ENCODE peak calls at places on chromosome 20, in eight cellular contexts. U is fibroblast of mammary gland, B is GM12865, W is astrocyte, I is fibroblast of lung, T is colonic mucosa, D is adipocyte, Y is A549. A is an unnamed sample.

GRCh38 chr20:10978713-10979112 is 304.9 kb upstream of the JAG1 start:
- DNase-seq in U (no peak), B (no peak), W (no peak), I (no peak), T (no peak), D (no peak), Y (no peak), A (no peak)

GRCh38 chr20:36246410-36246809 is 10.1 kb downstream of the AAR2 start:
- DNase-seq in U (no peak), B (no peak), W (no peak), I (no peak), T (no peak), D (no peak), Y (no peak), A (no peak)

GRCh38 chr20:33373735-33374605 is 27.3 kb downstream of the CDK5RAP1 start:
- DNase-seq in U (peak), B (no peak), W (peak), I (peak), T (no peak), D (peak), Y (peak), A (no peak)

GRCh38 chr20:25356294-25356933 is 34.2 kb downstream of the ABHD12 start:
- DNase-seq in U (no peak), B (no peak), W (no peak), I (no peak), T (no peak), D (no peak), Y (no peak), A (no peak)

GRCh38 chr20:24773751-24774201 is 175.3 kb upstream of the CST7 start:
- DNase-seq in U (peak), B (peak), W (peak), I (peak), T (no peak), D (peak), Y (peak), A (peak)

GRCh38 chr20:62485062-62485700 is 9.4 kb upstream of the GATA5 start:
- DNase-seq in U (no peak), B (no peak), W (peak), I (peak), T (no peak), D (peak), Y (no peak), A (peak)

GRCh38 chr20:12180107-12180661 is 262.5 kb downstream of the BTBD3 start:
- DNase-seq in U (no peak), B (no peak), W (no peak), I (peak), T (no peak), D (no peak), Y (no peak), A (no peak)

GRCh38 chr20:14343658-14344057 is 6.2 kb upstream of the FLRT3 start:
- DNase-seq in U (no peak), B (peak), W (no peak), I (no peak), T (no peak), D (no peak), Y (no peak), A (no peak)

GRCh38 chr20:44450279-44450937 is 25.3 kb upstream of the TTPAL start:
- DNase-seq in U (no peak), B (no peak), W (no peak), I (peak), T (no peak), D (no peak), Y (no peak), A (no peak)

GRCh38 chr20:64185276-64185900 is 21.1 kb downstream of the MYT1 start:
- DNase-seq in U (no peak), B (no peak), W (no peak), I (no peak), T (no peak), D (no peak), Y (no peak), A (no peak)

GRCh38 chr20:41412324-41412723 is 45.7 kb upstream of the EMILIN3 start:
- DNase-seq in U (no peak), B (no peak), W (no peak), I (no peak), T (no peak), D (no peak), Y (no peak), A (no peak)

GRCh38 chr20:16462711-16463110 is 110.5 kb downstream of the KIF16B start:
- DNase-seq in U (no peak), B (no peak), W (no peak), I (no peak), T (no peak), D (no peak), Y (no peak), A (no peak)

GRCh38 chr20:10368702-10369041 is 65.3 kb downstream of the MKKS start:
- DNase-seq in U (no peak), B (no peak), W (no peak), I (no peak), T (no peak), D (no peak), Y (no peak), A (no peak)

GRCh38 chr20:50481741-50482140 is 28.4 kb upstream of the PTPN1 start:
- DNase-seq in U (no peak), B (no peak), W (no peak), I (no peak), T (no peak), D (no peak), Y (no peak), A (no peak)

GRCh38 chr20:50475879-50476292 is 34.3 kb upstream of the PTPN1 start:
- DNase-seq in U (peak), B (no peak), W (peak), I (peak), T (peak), D (no peak), Y (peak), A (peak)

GRCh38 chr20:50472693-50473610 is 37.2 kb upstream of the PTPN1 start:
- DNase-seq in U (no peak), B (no peak), W (no peak), I (no peak), T (no peak), D (no peak), Y (no peak), A (no peak)

GRCh38 chr20:50478162-50479036 is 31.8 kb upstream of the PTPN1 start:
- DNase-seq in U (peak), B (peak), W (peak), I (peak), T (peak), D (peak), Y (peak), A (peak)

DNA sequence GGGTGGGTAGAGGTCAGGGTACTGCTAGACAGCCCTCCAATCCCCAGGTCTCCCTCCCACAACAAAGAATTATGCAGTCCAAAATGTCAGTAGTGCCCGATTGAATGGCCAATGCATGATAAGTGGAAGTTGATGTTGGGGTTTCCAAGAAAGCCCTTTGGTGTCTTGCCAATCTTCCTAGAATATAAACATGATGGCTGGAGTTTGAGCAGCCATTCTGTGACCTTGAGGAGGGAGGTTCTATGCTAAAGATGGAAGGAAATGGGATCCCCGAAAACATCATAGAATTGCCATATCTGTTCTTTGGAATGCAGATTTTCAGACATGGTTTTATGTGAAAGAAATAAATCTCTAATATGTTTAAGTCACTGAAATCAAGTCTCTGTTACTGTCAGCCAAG is 32.9 kb upstream of the PTPN1 start:
- DNase-seq in U (no peak), B (no peak), W (no peak), I (no peak), T (no peak), D (no peak), Y (no peak), A (no peak)
- H3K4me3 ChIP-seq in U (no peak), B (no peak), W (no peak), I (no peak), T (no peak), D (no peak), Y (no peak), A (no peak)

GRCh38 chr20:34558320-34559202 is at the start of gene MAP1LC3A:
- DNase-seq in U (peak), B (peak), W (peak), I (peak), T (peak), D (peak), Y (peak), A (peak)
- H3K4me3 ChIP-seq in U (peak), B (peak), W (peak), I (peak), T (peak), D (peak), Y (peak), A (peak)

GRCh38 chr20:45813489-45813888 is 1.0 kb downstream of the UBE2C start:
- DNase-seq in U (no peak), B (no peak), W (no peak), I (no peak), T (no peak), D (no peak), Y (no peak), A (no peak)

GRCh38 chr20:45810191-45810590 is 2.3 kb upstream of the UBE2C start:
- DNase-seq in U (no peak), B (no peak), W (no peak), I (no peak), T (no peak), D (no peak), Y (no peak), A (no peak)

GRCh38 chr20:45812157-45813005 is at the start of gene UBE2C:
- DNase-seq in U (peak), B (peak), W (peak), I (peak), T (peak), D (peak), Y (peak), A (peak)

GRCh38 chr20:45814314-45814713 is 1.9 kb downstream of the UBE2C start:
- DNase-seq in U (no peak), B (no peak), W (no peak), I (peak), T (no peak), D (no peak), Y (no peak), A (no peak)

GRCh38 chr20:45813006-45813340 is 529 bp downstream of the UBE2C start:
- DNase-seq in U (no peak), B (no peak), W (no peak), I (no peak), T (no peak), D (no peak), Y (no peak), A (no peak)
- H3K4me3 ChIP-seq in U (peak), B (peak), W (peak), I (peak), T (peak), D (peak), Y (peak), A (peak)

GRCh38 chr20:6122873-6123649 is at the start of gene FERMT1:
- DNase-seq in U (peak), B (peak), W (peak), I (peak), T (peak), D (peak), Y (peak), A (peak)
- H3K4me3 ChIP-seq in U (peak), B (peak), W (peak), I (peak), T (peak), D (peak), Y (peak), A (peak)

GRCh38 chr20:3933126-3933684 is 44.0 kb downstream of the PANK2 start:
- DNase-seq in U (no peak), B (no peak), W (no peak), I (no peak), T (no peak), D (no peak), Y (no peak), A (no peak)
- H3K4me3 ChIP-seq in U (no peak), B (no peak), W (no peak), I (no peak), T (no peak), D (peak), Y (no peak), A (no peak)

A was measured in testis.